ENCODE peak calls at places on chromosomes 11 and 22, in ten cellular contexts. One of them, this sample, is unnamed.

GRCh38 chr11:63670077-63670737 is 969 bp downstream of the ATL3 start:
- DNase-seq in spleen: no peak
- DNase-seq in neural progenitor cell: no peak
- DNase-seq in left ventricle myocardium inferior: no peak
- DNase-seq in IMR-90: peak; percentile 45
- DNase-seq in GM23338: no peak
- DNase-seq in psoas muscle: no peak
- DNase-seq in upper lobe of right lung: no peak
- DNase-seq in BE2C: no peak
- DNase-seq in adrenal gland: no peak
- DNase-seq in this sample: peak; percentile 68

GRCh38 chr11:68312117-68312779 is at the start of gene LRP5:
- DNase-seq in psoas muscle: no peak
- DNase-seq in spleen: no peak
- DNase-seq in upper lobe of right lung: peak; percentile 71
- DNase-seq in GM23338: peak; percentile 42
- DNase-seq in IMR-90: peak; percentile 10
- DNase-seq in left ventricle myocardium inferior: peak; percentile 36
- DNase-seq in neural progenitor cell: peak; percentile 73
- DNase-seq in adrenal gland: no peak
- DNase-seq in BE2C: peak; percentile 58
- DNase-seq in this sample: no peak

GRCh38 chr22:49247194-49247924 is 580.3 kb downstream of the BRD1 start:
- DNase-seq in left ventricle myocardium inferior: no peak
- DNase-seq in psoas muscle: no peak
- DNase-seq in spleen: no peak
- DNase-seq in adrenal gland: peak; percentile 2
- DNase-seq in BE2C: no peak
- DNase-seq in neural progenitor cell: no peak
- DNase-seq in GM23338: no peak
- DNase-seq in upper lobe of right lung: no peak
- DNase-seq in IMR-90: no peak
- DNase-seq in this sample: no peak

GRCh38 chr11:105215528-105215927 is 76.0 kb upstream of the CARD18 start:
- DNase-seq in left ventricle myocardium inferior: no peak
- DNase-seq in upper lobe of right lung: no peak
- DNase-seq in psoas muscle: no peak
- DNase-seq in IMR-90: no peak
- DNase-seq in BE2C: no peak
- DNase-seq in adrenal gland: no peak
- DNase-seq in neural progenitor cell: no peak
- DNase-seq in spleen: no peak
- DNase-seq in GM23338: no peak
- DNase-seq in this sample: no peak

GRCh38 chr11:64718084-64718779 is 4.8 kb downstream of the NRXN2 start:
- DNase-seq in IMR-90: no peak
- DNase-seq in psoas muscle: no peak
- DNase-seq in spleen: no peak
- DNase-seq in upper lobe of right lung: peak; percentile 48
- DNase-seq in left ventricle myocardium inferior: no peak
- DNase-seq in neural progenitor cell: no peak
- DNase-seq in BE2C: no peak
- DNase-seq in GM23338: no peak
- DNase-seq in adrenal gland: no peak
- DNase-seq in this sample: no peak

GRCh38 chr11:123314972-123315371 is 115.1 kb upstream of the GRAMD1B start:
- DNase-seq in neural progenitor cell: no peak
- DNase-seq in adrenal gland: no peak
- DNase-seq in spleen: no peak
- DNase-seq in BE2C: no peak
- DNase-seq in left ventricle myocardium inferior: peak; percentile 51
- DNase-seq in IMR-90: no peak
- DNase-seq in GM23338: no peak
- DNase-seq in psoas muscle: peak; percentile 71
- DNase-seq in upper lobe of right lung: no peak
- DNase-seq in this sample: no peak

GRCh38 chr11:76513654-76514034 is 68.8 kb downstream of the EMSY start:
- DNase-seq in GM23338: no peak
- DNase-seq in left ventricle myocardium inferior: no peak
- DNase-seq in IMR-90: no peak
- DNase-seq in psoas muscle: no peak
- DNase-seq in spleen: no peak
- DNase-seq in neural progenitor cell: no peak
- DNase-seq in BE2C: no peak
- DNase-seq in adrenal gland: no peak
- DNase-seq in upper lobe of right lung: no peak
- DNase-seq in this sample: no peak

GRCh38 chr11:31809857-31810778 is 1.0 kb downstream of the PAX6 start:
- DNase-seq in spleen: peak; percentile 76
- DNase-seq in adrenal gland: no peak
- DNase-seq in GM23338: peak; percentile 73
- DNase-seq in upper lobe of right lung: no peak
- DNase-seq in IMR-90: peak; percentile 28
- DNase-seq in neural progenitor cell: peak; percentile 70
- DNase-seq in psoas muscle: peak; percentile 60
- DNase-seq in left ventricle myocardium inferior: no peak
- DNase-seq in BE2C: peak; percentile 27
- DNase-seq in this sample: peak; percentile 32

DNA sequence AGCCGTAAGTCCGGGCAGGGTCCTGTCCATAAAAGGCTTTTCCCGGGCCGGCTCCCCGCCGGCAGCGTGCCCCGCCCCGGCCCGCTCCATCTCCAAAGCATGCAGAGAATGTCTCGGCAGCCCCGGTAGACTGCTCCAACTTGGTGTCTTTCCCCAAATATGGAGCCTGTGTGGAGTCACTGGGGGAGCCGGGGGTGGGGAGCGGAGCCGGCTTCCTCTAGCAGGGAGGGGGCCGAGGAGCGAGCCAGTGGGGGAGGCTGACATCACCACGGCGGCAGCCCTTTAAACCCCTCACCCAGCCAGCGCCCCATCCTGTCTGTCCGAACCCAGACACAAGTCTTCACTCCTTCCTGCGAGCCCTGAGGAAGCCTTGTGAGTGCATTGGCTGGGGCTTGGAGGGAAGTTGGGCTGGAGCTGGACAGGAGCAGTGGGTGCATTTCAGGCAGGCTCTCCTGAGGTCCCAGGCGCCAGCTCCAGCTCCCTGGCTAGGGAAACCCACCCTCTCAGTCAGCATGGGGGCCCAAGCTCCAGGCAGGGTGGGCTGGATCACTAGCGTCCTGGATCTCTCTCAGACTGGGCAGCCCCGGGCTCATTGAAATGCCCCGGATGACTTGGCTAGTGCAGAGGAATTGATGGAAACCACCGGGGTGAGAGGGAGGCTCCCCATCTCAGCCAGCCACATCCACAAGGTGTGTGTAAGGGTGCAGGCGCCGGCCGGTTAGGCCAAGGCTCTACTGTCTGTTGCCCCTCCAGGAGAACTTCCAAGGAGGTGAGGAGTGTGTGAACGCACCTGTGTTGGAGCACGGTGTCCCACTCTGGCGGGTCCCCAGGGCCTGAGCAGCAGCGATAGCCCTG is at the start of gene TAGLN:
- DNase-seq in BE2C: no peak
- DNase-seq in IMR-90: peak; percentile 94
- DNase-seq in adrenal gland: peak; percentile 58
- DNase-seq in neural progenitor cell: peak; percentile 84
- DNase-seq in psoas muscle: peak; percentile 85
- DNase-seq in upper lobe of right lung: peak; percentile 78
- DNase-seq in left ventricle myocardium inferior: peak; percentile 77
- DNase-seq in GM23338: peak; percentile 95
- DNase-seq in spleen: no peak
- DNase-seq in this sample: peak; percentile 93
- H3K4me3 ChIP-seq in BE2C: no peak within 1 kb of the TSS
- H3K4me3 ChIP-seq in IMR-90: peak within 1 kb of the TSS; percentile 49
- H3K4me3 ChIP-seq in adrenal gland: no peak within 1 kb of the TSS
- H3K4me3 ChIP-seq in neural progenitor cell: peak within 1 kb of the TSS; percentile 42
- H3K4me3 ChIP-seq in psoas muscle: peak within 1 kb of the TSS; percentile 58
- H3K4me3 ChIP-seq in upper lobe of right lung: peak within 1 kb of the TSS; percentile 48
- H3K4me3 ChIP-seq in left ventricle myocardium inferior: peak within 1 kb of the TSS; percentile 58
- H3K4me3 ChIP-seq in GM23338: peak within 1 kb of the TSS; percentile 68
- H3K4me3 ChIP-seq in spleen: peak within 1 kb of the TSS; percentile 57
- H3K4me3 ChIP-seq in this sample: peak within 1 kb of the TSS; percentile 66

GRCh38 chr11:21658654-21659193 is 534.2 kb upstream of the ANO5 start:
- DNase-seq in BE2C: no peak
- DNase-seq in adrenal gland: no peak
- DNase-seq in GM23338: no peak
- DNase-seq in left ventricle myocardium inferior: no peak
- DNase-seq in IMR-90: no peak
- DNase-seq in spleen: no peak
- DNase-seq in neural progenitor cell: no peak
- DNase-seq in upper lobe of right lung: no peak
- DNase-seq in psoas muscle: no peak
- DNase-seq in this sample: no peak

GRCh38 chr11:21659961-21660360 is 532.9 kb upstream of the ANO5 start:
- DNase-seq in left ventricle myocardium inferior: no peak
- DNase-seq in psoas muscle: no peak
- DNase-seq in GM23338: no peak
- DNase-seq in BE2C: no peak
- DNase-seq in upper lobe of right lung: no peak
- DNase-seq in adrenal gland: no peak
- DNase-seq in neural progenitor cell: no peak
- DNase-seq in spleen: no peak
- DNase-seq in IMR-90: no peak
- DNase-seq in this sample: no peak

GRCh38 chr11:21654091-21654490 is 538.8 kb upstream of the ANO5 start:
- DNase-seq in IMR-90: no peak
- DNase-seq in left ventricle myocardium inferior: no peak
- DNase-seq in BE2C: no peak
- DNase-seq in psoas muscle: no peak
- DNase-seq in upper lobe of right lung: no peak
- DNase-seq in GM23338: no peak
- DNase-seq in adrenal gland: no peak
- DNase-seq in neural progenitor cell: peak; percentile 11
- DNase-seq in spleen: no peak
- DNase-seq in this sample: no peak

GRCh38 chr11:21656065-21656464 is 536.8 kb upstream of the ANO5 start:
- DNase-seq in spleen: no peak
- DNase-seq in adrenal gland: no peak
- DNase-seq in upper lobe of right lung: no peak
- DNase-seq in IMR-90: no peak
- DNase-seq in psoas muscle: no peak
- DNase-seq in GM23338: no peak
- DNase-seq in BE2C: no peak
- DNase-seq in neural progenitor cell: no peak
- DNase-seq in left ventricle myocardium inferior: no peak
- DNase-seq in this sample: no peak
- TF ChIP-seq CTCF in spleen: no peak
- TF ChIP-seq CTCF in adrenal gland: no peak
- TF ChIP-seq CTCF in upper lobe of right lung: no peak
- TF ChIP-seq CTCF in IMR-90: no peak
- TF ChIP-seq CTCF in psoas muscle: no peak
- TF ChIP-seq CTCF in GM23338: no peak
- TF ChIP-seq CTCF in BE2C: no peak
- TF ChIP-seq CTCF in neural progenitor cell: no peak
- TF ChIP-seq CTCF in left ventricle myocardium inferior: no peak
- TF ChIP-seq CTCF in this sample: no peak

DNA sequence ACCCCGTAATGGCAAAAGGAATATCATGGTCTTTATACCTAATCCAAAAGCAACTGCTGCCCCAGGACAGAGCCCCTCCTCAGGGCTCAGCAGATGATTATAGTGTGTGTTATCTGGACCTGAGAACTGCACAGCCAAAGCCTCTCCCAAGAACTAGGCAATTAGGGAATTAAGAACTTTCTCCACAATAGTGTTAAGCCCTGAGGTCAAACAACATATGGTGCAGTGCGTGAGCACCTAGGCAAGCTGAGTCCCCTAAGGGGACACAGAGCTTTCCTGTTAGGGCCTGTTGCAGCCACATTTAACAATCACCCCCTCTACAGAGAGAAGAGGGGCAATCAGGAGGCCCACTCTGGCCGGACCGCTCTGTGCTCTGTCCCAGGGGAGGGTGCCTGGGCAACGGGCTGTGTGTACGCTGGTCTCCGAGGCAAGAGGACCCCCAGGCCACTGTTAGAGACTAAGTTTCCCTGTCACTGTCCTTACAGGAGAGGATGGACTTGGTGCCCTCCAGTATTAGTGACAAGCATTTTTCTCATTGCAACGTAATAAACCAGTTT is 1.4 kb upstream of the KCNJ5 start:
- DNase-seq in GM23338: no peak
- DNase-seq in psoas muscle: no peak
- DNase-seq in left ventricle myocardium inferior: no peak
- DNase-seq in IMR-90: no peak
- DNase-seq in adrenal gland: no peak
- DNase-seq in neural progenitor cell: peak; percentile 40
- DNase-seq in BE2C: no peak
- DNase-seq in spleen: no peak
- DNase-seq in upper lobe of right lung: no peak
- DNase-seq in this sample: no peak
- H3K4me3 ChIP-seq in GM23338: peak overlapping the region; percentile 73
- H3K4me3 ChIP-seq in psoas muscle: no peak overlapping the region
- H3K4me3 ChIP-seq in left ventricle myocardium inferior: peak overlapping the region; percentile 73
- H3K4me3 ChIP-seq in IMR-90: no peak overlapping the region
- H3K4me3 ChIP-seq in adrenal gland: no peak overlapping the region
- H3K4me3 ChIP-seq in neural progenitor cell: peak overlapping the region; percentile 60
- H3K4me3 ChIP-seq in BE2C: no peak overlapping the region
- H3K4me3 ChIP-seq in spleen: peak overlapping the region; percentile 74
- H3K4me3 ChIP-seq in upper lobe of right lung: no peak overlapping the region
- H3K4me3 ChIP-seq in this sample: no peak overlapping the region

GRCh38 chr11:122202161-122202950 is 86.3 kb upstream of the BLID start:
- DNase-seq in upper lobe of right lung: no peak
- DNase-seq in GM23338: peak; percentile 40
- DNase-seq in spleen: no peak
- DNase-seq in IMR-90: peak; percentile 83
- DNase-seq in left ventricle myocardium inferior: no peak
- DNase-seq in neural progenitor cell: no peak
- DNase-seq in BE2C: peak; percentile 10
- DNase-seq in psoas muscle: no peak
- DNase-seq in adrenal gland: no peak
- DNase-seq in this sample: peak; percentile 62

GRCh38 chr11:122205036-122205435 is 89.0 kb upstream of the BLID start:
- DNase-seq in spleen: no peak
- DNase-seq in GM23338: no peak
- DNase-seq in IMR-90: no peak
- DNase-seq in neural progenitor cell: no peak
- DNase-seq in adrenal gland: no peak
- DNase-seq in left ventricle myocardium inferior: no peak
- DNase-seq in upper lobe of right lung: no peak
- DNase-seq in BE2C: no peak
- DNase-seq in psoas muscle: no peak
- DNase-seq in this sample: peak; percentile 51

GRCh38 chr11:122202951-122203456 is 87.0 kb upstream of the BLID start:
- DNase-seq in IMR-90: peak; percentile 71
- DNase-seq in BE2C: peak; percentile 61
- DNase-seq in psoas muscle: peak; percentile 83
- DNase-seq in adrenal gland: peak; percentile 62
- DNase-seq in neural progenitor cell: peak; percentile 81
- DNase-seq in GM23338: peak; percentile 86
- DNase-seq in spleen: peak; percentile 84
- DNase-seq in upper lobe of right lung: peak; percentile 81
- DNase-seq in left ventricle myocardium inferior: peak; percentile 66
- DNase-seq in this sample: peak; percentile 78

GRCh38 chr11:122201126-122201525 is 85.1 kb upstream of the BLID start:
- DNase-seq in neural progenitor cell: no peak
- DNase-seq in adrenal gland: no peak
- DNase-seq in GM23338: no peak
- DNase-seq in left ventricle myocardium inferior: no peak
- DNase-seq in upper lobe of right lung: no peak
- DNase-seq in BE2C: no peak
- DNase-seq in psoas muscle: no peak
- DNase-seq in IMR-90: no peak
- DNase-seq in spleen: no peak
- DNase-seq in this sample: no peak

GRCh38 chr11:122204206-122204605 is 88.2 kb upstream of the BLID start:
- DNase-seq in upper lobe of right lung: no peak
- DNase-seq in spleen: no peak
- DNase-seq in psoas muscle: no peak
- DNase-seq in IMR-90: no peak
- DNase-seq in BE2C: no peak
- DNase-seq in left ventricle myocardium inferior: no peak
- DNase-seq in neural progenitor cell: no peak
- DNase-seq in GM23338: no peak
- DNase-seq in adrenal gland: no peak
- DNase-seq in this sample: no peak
- TF ChIP-seq CTCF in upper lobe of right lung: no peak
- TF ChIP-seq CTCF in spleen: no peak
- TF ChIP-seq CTCF in psoas muscle: no peak
- TF ChIP-seq CTCF in IMR-90: no peak
- TF ChIP-seq CTCF in BE2C: no peak
- TF ChIP-seq CTCF in left ventricle myocardium inferior: no peak
- TF ChIP-seq CTCF in neural progenitor cell: no peak
- TF ChIP-seq CTCF in GM23338: no peak
- TF ChIP-seq CTCF in adrenal gland: no peak
- TF ChIP-seq CTCF in this sample: no peak

This sample was measured in fibroblast of villous mesenchyme.